ENCODE peak calls at places on chromosomes 5 and 9, in nine cellular contexts. W, I, Y, R, H, O, L, N and D are unnamed samples. For H3K9me3, the result is how much of the 10 kb centered on the place peaks cover.

GRCh38 chr9:109886617-109887016 is 106.6 kb downstream of the PALM2AKAP2 start:
- DNase-seq in Y (no peak), N (no peak), L (no peak), O (no peak), R (no peak), W (no peak), I (no peak), H (no peak), D (no peak)

GRCh38 chr5:133952729-133953567 is 15.5 kb downstream of the C5orf15 start:
- DNase-seq in I (no peak), Y (peak), W (no peak), L (no peak), H (peak), O (no peak), N (peak), R (peak), D (no peak)

GRCh38 chr5:135441919-135442318 is 5.2 kb downstream of the DCANP1 start:
- DNase-seq in O (no peak), L (no peak), R (no peak), N (no peak), W (no peak), Y (peak), H (no peak), I (no peak), D (no peak)

GRCh38 chr5:172164773-172165212 is 23.2 kb downstream of the STK10 start:
- DNase-seq in I (no peak), N (peak), W (no peak), O (no peak), L (peak), Y (peak), H (peak), R (peak), D (no peak)

GRCh38 chr5:133715622-133716021 is 103.3 kb upstream of the FSTL4 start:
- DNase-seq in L (no peak), R (no peak), H (no peak), N (no peak), O (no peak), W (no peak), I (no peak), Y (no peak), D (no peak)

GRCh38 chr9:79662553-79662956 is 90.8 kb downstream of the TLE4 start:
- DNase-seq in I (no peak), O (no peak), R (no peak), N (no peak), H (no peak), L (no peak), W (no peak), Y (no peak), D (no peak)

GRCh38 chr5:144566747-144567415 is 396.2 kb downstream of the KCTD16 start:
- DNase-seq in I (no peak), L (no peak), N (peak), R (no peak), O (no peak), W (no peak), H (no peak), Y (no peak), D (no peak)

GRCh38 chr9:83167126-83167525 is 104.2 kb upstream of the RASEF start:
- DNase-seq in R (no peak), Y (no peak), W (no peak), I (no peak), O (no peak), N (no peak), L (no peak), H (no peak), D (no peak)

GRCh38 chr9:113992276-113992951 is 85.7 kb downstream of the AMBP start:
- DNase-seq in O (no peak), L (peak), R (no peak), H (peak), W (no peak), I (peak), Y (peak), N (no peak), D (no peak)

GRCh38 chr9:89955626-89956025 is 350.8 kb downstream of the GADD45G start:
- DNase-seq in O (no peak), Y (no peak), H (no peak), I (no peak), W (no peak), L (no peak), N (no peak), R (no peak), D (no peak)

GRCh38 chr9:131299346-131299745 is 9.8 kb downstream of the PLPP7 start:
- DNase-seq in R (no peak), O (no peak), Y (peak), N (no peak), I (no peak), H (no peak), W (no peak), L (peak), D (no peak)

GRCh38 chr9:1173986-1174385 is 123.8 kb downstream of the DMRT2 start:
- DNase-seq in R (no peak), W (no peak), Y (no peak), I (no peak), H (no peak), O (no peak), L (no peak), N (no peak), D (no peak)

GRCh38 chr9:38068616-38068865 is 486 bp downstream of the SHB start:
- DNase-seq in L (peak), R (peak), Y (no peak), W (no peak), I (peak), O (no peak), H (no peak), N (peak), D (no peak)

GRCh38 chr5:136080483-136081180 is 51.8 kb downstream of the TGFBI start:
- DNase-seq in O (peak), Y (peak), H (peak), L (peak), R (peak), N (peak), W (peak), I (peak), D (peak)

GRCh38 chr9:3894764-3895163 is 369.0 kb upstream of the RFX3 start:
- DNase-seq in N (peak), I (no peak), Y (no peak), R (peak), O (no peak), H (no peak), W (no peak), L (no peak), D (no peak)

GRCh38 chr5:38462972-38463633 is 93.3 kb downstream of the LIFR start:
- DNase-seq in N (peak), Y (no peak), H (no peak), O (no peak), L (no peak), W (no peak), I (no peak), R (no peak), D (no peak)

GRCh38 chr5:81506900-81507588 is 113.1 kb upstream of the ACOT12 start:
- DNase-seq in H (peak), O (no peak), N (peak), L (no peak), R (peak), W (peak), I (peak), Y (peak), D (no peak)

GRCh38 chr9:116891438-116891837 is 204.3 kb downstream of the TRIM32 start:
- DNase-seq in L (no peak), R (no peak), I (no peak), W (no peak), Y (no peak), O (no peak), N (no peak), H (no peak), D (no peak)

GRCh38 chr5:68593211-68593701 is 377.7 kb downstream of the PIK3R1 start:
- DNase-seq in Y (no peak), H (no peak), L (no peak), W (no peak), I (peak), O (no peak), R (no peak), N (no peak), D (no peak)
- H3K27ac ChIP-seq in Y (no peak), H (no peak), L (no peak), W (peak), I (no peak), O (peak), R (no peak), N (no peak), D (no peak)

DNA sequence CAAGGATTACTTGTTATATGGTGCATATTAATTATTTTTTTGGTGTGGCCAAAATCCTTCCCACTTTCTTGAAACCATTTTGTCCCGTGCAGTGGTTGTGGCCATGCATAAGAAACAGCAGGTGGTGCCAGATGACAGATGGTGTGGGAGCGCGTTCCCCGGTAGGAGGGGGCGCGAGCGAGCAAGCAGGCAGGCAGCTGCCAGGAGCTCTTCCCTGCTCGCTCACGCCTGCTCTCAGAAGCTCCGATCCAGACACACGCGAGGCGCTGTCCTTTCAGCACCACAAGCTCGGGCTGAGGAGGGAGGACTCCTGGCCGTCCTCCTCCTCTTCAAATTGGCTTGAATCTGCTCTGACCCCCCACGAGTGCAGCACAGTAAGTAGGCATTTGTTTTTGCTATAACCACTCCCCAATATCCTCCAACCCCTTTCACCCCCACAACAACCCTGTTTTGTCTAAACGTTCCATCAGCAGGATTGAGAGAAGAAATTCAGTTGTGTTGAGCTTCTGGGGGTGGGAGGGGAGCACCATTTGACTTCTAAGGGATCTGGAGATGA is at the start of gene NSG2:
- DNase-seq in I (peak), N (peak), L (peak), Y (peak), H (peak), O (peak), W (peak), R (peak), D (no peak)
- TF ChIP-seq CTCF in I (no peak), N (peak), L (peak), Y (peak), H (peak), O (peak), W (no peak), R (peak), D (no peak)

DNA sequence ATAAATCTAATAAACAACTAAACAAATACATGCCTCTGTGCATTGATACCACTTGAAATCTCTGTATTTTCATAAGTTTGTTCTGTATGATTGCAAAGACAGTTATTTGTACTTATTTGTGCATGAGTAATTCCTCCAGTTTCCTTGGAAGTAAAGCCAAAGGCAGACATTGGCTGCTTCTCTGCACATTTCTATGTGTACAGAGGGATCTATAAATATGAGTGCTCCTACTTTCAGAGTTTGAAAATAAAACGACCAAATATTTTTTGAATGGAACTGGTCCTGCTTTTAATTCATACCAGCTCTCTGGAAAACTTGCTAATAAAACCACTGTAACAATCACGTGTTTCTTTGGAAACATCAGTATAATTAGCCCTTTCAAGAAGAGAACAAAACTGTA is 306.5 kb downstream of the MAN2A1 start:
- DNase-seq in R (no peak), O (no peak), Y (no peak), I (no peak), H (no peak), N (no peak), L (no peak), W (no peak), D (no peak)
- H3K9me3 ChIP-seq in R (under half), O (under half), Y (under half), I (under half), H (under half), N (under half), L (under half), W (under half), D (under half)

GRCh38 chr9:124767830-124768229 is 3.3 kb downstream of the NR6A1 start:
- DNase-seq in R (no peak), L (no peak), W (no peak), I (no peak), H (no peak), Y (no peak), N (no peak), O (no peak), D (no peak)
- H3K27ac ChIP-seq in R (no peak), L (no peak), W (no peak), I (no peak), H (no peak), Y (no peak), N (no peak), O (no peak), D (no peak)